ENCODE peak calls at places on chromosome 5, in four cellular contexts. U is HCT116, J is K562, O is SK-N-SH. L is an unnamed sample.
A peak's percentile ranks its signal among the peaks of the same experiment; 100 is the strongest.

GRCh38 chr5:92715946-92716345 is 865.1 kb downstream of the NR2F1-AS1 start:
- DNase-seq in O (no peak), J (no peak), U (no peak), L (no peak)

GRCh38 chr5:68409259-68409658 is 193.7 kb downstream of the PIK3R1 start:
- DNase-seq in J (no peak), U (no peak), O (no peak), L (no peak)

GRCh38 chr5:151523335-151523734 is 67.8 kb downstream of the FAT2 start:
- DNase-seq in U (peak; percentile 39), J (peak; percentile 60), O (peak; percentile 72), L (peak; percentile 69)

GRCh38 chr5:141488591-141489478 is at the start of gene PCDHGC5:
- DNase-seq in O (no peak), U (no peak), J (no peak), L (no peak)

GRCh38 chr5:37615184-37615583 is 224.7 kb downstream of the GDNF start:
- DNase-seq in O (no peak), U (no peak), J (no peak), L (no peak)

GRCh38 chr5:53048248-53048647 is 59.1 kb downstream of the ITGA2 start:
- DNase-seq in U (no peak), J (no peak), O (no peak), L (no peak)

GRCh38 chr5:104800440-104801048 is 1238.0 kb upstream of the NUDT12 start:
- DNase-seq in J (peak; percentile 7), O (no peak), U (peak; percentile 3), L (peak; percentile 2)

GRCh38 chr5:891117-891836 is 1.3 kb downstream of the BRD9 start:
- DNase-seq in U (peak; percentile 79), J (peak; percentile 83), O (peak; percentile 92), L (no peak)

GRCh38 chr5:153714732-153715287 is 224.3 kb downstream of the GRIA1 start:
- DNase-seq in O (no peak), U (no peak), J (no peak), L (no peak)
- TF ChIP-seq JUND in O (no peak), U (no peak), J (no peak), L (no peak)

GRCh38 chr5:180118391-180118791 is 46.8 kb upstream of the RNF130 start:
- DNase-seq in J (no peak), O (no peak), U (no peak), L (no peak)

GRCh38 chr5:180117378-180117725 is 45.8 kb upstream of the RNF130 start:
- DNase-seq in U (no peak), O (no peak), J (no peak), L (no peak)

GRCh38 chr5:180115326-180116076 is 43.9 kb upstream of the RNF130 start:
- DNase-seq in J (no peak), U (no peak), O (peak; percentile 15), L (no peak)

GRCh38 chr5:180116077-180116375 is 44.5 kb upstream of the RNF130 start:
- DNase-seq in O (peak; percentile 37), J (no peak), U (no peak), L (no peak)

DNA sequence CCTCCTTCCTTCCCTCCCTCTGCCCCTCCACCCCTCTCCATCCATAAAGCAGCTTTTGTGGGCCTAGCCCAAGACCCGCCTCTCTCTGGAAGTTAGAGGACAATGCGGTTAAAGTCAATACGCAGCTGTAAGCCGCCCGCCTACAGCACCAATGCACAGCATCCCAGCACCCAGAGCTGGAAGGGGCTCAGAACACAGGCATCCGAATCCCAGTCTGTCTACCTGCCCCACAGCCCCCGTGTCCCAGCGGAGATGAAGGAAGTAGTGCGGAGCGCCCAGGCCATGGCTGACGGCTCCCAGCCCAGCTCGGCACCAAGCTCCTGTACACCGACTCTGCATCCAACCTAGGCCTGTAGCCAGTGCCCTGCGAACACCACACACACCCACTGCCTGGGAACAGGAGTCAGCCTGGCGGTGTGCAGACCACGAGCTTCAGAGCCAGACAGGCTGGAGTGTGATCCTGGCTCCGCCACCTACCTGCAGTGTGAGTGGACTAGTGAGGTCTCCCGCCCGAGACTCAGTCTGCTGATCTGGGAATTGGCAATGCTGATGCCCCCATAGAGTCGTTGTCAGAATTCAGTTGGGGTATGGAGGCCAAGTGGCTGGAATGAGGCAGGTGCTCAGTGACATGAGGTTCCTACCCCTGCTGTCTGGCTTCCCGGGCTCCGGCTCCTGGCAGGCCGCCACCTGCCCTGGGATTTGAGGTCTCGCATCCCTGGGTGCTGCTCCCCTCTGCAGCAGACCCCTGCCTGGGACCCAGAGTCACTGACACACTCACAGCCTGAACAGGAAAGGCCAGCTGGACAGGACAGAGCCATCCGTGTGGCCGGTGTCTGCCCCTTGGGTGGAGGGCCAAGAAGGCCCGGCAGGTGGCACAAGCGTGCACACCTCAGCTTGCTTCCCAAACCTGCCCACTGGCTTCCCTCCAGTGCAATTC is 45.1 kb upstream of the RNF130 start:
- DNase-seq in U (no peak), O (peak; percentile 45), J (no peak), L (peak; percentile 86)
- TF ChIP-seq JUND in U (no peak), O (no peak), J (no peak), L (no peak)

GRCh38 chr5:9297171-9297570 is 248.7 kb downstream of the SEMA5A start:
- DNase-seq in U (no peak), O (no peak), J (no peak), L (no peak)

GRCh38 chr5:9301200-9301599 is 244.7 kb downstream of the SEMA5A start:
- DNase-seq in O (no peak), J (no peak), U (no peak), L (no peak)

DNA sequence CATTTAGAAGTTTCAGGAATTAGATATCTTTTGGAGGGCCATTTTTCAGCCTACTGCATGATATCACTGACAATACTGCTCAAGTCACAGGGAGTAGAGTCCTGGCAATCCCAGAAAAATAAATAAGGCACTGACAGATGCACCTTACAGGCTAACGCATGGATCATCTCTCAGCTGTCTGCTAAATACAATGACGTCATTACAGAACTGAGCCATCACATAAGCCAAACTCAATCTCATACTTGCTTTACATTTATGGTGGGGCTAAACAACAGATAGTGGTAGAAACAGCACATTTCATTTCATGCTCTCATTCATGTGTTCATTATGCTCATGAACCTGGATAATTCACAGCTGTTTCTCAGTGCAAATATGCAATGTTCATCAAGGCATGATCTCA is 243.6 kb downstream of the SEMA5A start:
- DNase-seq in J (no peak), U (no peak), O (no peak), L (no peak)
- TF ChIP-seq JUND in J (peak; percentile 44), U (no peak), O (no peak), L (no peak)

DNA sequence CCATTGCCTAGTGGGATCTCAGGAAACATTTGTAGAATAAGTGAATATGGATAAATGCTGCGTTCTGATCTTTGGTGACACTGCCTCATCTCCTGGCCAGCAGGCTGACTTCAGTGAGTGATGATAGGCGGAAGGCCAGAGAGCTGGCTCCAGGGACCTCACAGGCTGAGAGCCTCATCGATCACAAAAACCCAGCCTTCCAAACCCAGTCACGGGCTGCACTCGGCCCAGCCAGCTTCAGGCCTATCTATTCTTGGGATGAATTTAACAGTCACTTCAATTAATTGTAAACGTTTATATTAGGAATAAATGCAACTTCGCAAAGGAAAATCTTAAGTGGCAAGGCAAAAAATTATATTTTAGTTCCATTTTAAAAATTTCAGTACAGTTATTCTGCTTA is 201.6 kb downstream of the IRX2 start:
- DNase-seq in O (no peak), J (no peak), U (no peak), L (no peak)
- TF ChIP-seq JUND in O (no peak), J (no peak), U (no peak), L (no peak)

DNA sequence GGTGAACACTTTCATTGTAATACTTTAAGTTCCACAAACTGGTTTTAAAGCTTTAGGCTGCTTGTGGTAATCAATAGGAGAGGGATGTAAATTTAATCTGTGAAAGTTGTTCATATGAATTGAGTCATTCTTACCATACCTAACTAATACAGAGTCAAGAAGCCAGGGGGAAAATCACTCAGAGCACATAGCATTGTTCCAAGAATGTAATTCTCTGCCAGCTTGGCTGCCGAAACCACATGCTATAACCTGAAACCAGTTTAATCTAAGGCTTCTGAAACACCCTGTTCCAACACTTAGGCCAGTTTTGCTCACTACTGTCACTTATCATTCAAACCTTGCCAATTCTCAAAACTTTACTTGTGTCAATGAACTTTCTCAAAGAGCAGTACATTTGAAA is 528.8 kb upstream of the GRAMD2B start:
- DNase-seq in U (no peak), O (no peak), J (no peak), L (peak; percentile 18)
- TF ChIP-seq JUND in U (no peak), O (no peak), J (no peak), L (peak; percentile 75)